ENCODE peak calls at places on chromosomes 16 and 17, in five cellular contexts. Q, J, W, O and V are unnamed samples.

GRCh38 chr16:10554569-10554968 is 25.8 kb downstream of the EMP2 start:
- DNase-seq in Q (no peak), J (no peak), W (no peak), O (no peak), V (no peak)

GRCh38 chr16:1351215-1351581 is 480 bp downstream of the TSR3 start:
- DNase-seq in Q (no peak), J (no peak), W (no peak), O (no peak), V (no peak)

GRCh38 chr17:72976971-72977767 is 115.3 kb downstream of the SLC39A11 start:
- DNase-seq in Q (peak), J (peak), W (peak), O (peak), V (peak)

GRCh38 chr16:69329369-69330285 is 761 bp downstream of the PDF start:
- DNase-seq in Q (peak), J (peak), W (no peak), O (no peak), V (peak)

GRCh38 chr16:69707920-69708683 is 18.3 kb downstream of the NQO1 start:
- DNase-seq in Q (no peak), J (no peak), W (no peak), O (no peak), V (no peak)

GRCh38 chr16:83806036-83806435 is 1.7 kb upstream of the HSBP1 start:
- DNase-seq in Q (no peak), J (no peak), W (no peak), O (no peak), V (no peak)

GRCh38 chr16:1165511-1165910 is 12.6 kb downstream of the CACNA1H start:
- DNase-seq in Q (no peak), J (no peak), W (no peak), O (no peak), V (no peak)

GRCh38 chr16:79217375-79218011 is 383.0 kb downstream of the MAF start:
- DNase-seq in Q (no peak), J (no peak), W (no peak), O (no peak), V (no peak)

GRCh38 chr17:10750210-10750609 is 20.4 kb upstream of the TMEM220 start:
- DNase-seq in Q (no peak), J (no peak), W (no peak), O (no peak), V (no peak)

GRCh38 chr17:41654908-41655607 is 30.7 kb upstream of the KRT17 start:
- DNase-seq in Q (no peak), J (no peak), W (no peak), O (no peak), V (no peak)

GRCh38 chr16:84532299-84532724 is 27.9 kb upstream of the MEAK7 start:
- DNase-seq in Q (no peak), J (peak), W (peak), O (peak), V (peak)

GRCh38 chr17:28701987-28702751 is 9.5 kb downstream of the PROCA1 start:
- DNase-seq in Q (no peak), J (no peak), W (no peak), O (no peak), V (no peak)

GRCh38 chr16:8623634-8624033 is 2.1 kb downstream of the METTL22 start:
- DNase-seq in Q (no peak), J (peak), W (no peak), O (peak), V (peak)

GRCh38 chr16:15986261-15986660 is 36.8 kb downstream of the ABCC1 start:
- DNase-seq in Q (no peak), J (no peak), W (no peak), O (no peak), V (no peak)

GRCh38 chr17:7834554-7834890 is 505 bp downstream of the KDM6B start:
- DNase-seq in Q (peak), J (peak), W (peak), O (no peak), V (no peak)

GRCh38 chr17:55540414-55541091 is 29.3 kb upstream of the SMIM36 start:
- DNase-seq in Q (no peak), J (peak), W (no peak), O (peak), V (peak)

GRCh38 chr16:1464196-1464893 is 10.5 kb downstream of the CLCN7 start:
- DNase-seq in Q (no peak), J (no peak), W (no peak), O (no peak), V (no peak)

DNA sequence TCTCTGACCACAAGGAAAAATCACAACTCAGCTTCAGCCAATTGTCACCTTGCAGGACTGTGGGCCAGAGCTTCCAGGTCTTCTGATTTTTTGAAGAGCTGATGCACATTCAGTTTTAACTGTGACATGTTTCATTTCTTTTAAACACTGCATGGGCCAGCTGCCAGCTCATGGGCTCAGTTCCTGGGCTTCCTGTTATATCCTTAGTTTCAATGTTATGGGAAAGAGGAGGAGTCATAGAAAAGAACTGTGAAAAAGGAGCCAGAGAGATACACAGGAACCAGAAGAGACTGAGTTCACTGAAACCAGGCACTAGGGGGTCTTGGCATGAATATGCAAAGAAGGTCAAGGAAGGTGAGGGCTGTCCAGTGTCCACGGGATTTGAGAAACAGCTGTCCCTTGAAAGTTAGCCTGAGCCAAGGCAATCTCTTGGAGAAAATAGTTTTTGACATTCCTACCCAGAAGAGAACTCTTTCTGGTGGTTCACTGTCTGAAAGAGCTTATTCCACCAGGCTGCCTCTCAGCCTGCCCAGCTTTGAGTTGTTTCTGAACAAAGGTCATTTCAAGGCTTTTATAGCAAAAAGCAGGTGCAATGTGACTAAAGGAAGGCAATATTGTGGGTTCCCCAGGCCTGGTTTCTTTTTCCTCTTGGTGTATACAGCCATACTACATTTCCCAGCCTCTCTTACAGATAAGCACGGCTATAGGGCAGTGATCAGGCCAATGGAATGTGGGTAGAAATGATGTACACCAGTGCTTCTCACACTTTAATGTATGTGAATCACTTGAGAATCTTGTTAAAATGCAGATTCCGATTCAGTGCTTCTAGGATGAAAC is 10.5 kb downstream of the PDILT start:
- DNase-seq in Q (peak), J (no peak), W (no peak), O (no peak), V (no peak)
- H3K4me3 ChIP-seq in Q (no peak), J (no peak), W (no peak), O (no peak), V (no peak)

DNA sequence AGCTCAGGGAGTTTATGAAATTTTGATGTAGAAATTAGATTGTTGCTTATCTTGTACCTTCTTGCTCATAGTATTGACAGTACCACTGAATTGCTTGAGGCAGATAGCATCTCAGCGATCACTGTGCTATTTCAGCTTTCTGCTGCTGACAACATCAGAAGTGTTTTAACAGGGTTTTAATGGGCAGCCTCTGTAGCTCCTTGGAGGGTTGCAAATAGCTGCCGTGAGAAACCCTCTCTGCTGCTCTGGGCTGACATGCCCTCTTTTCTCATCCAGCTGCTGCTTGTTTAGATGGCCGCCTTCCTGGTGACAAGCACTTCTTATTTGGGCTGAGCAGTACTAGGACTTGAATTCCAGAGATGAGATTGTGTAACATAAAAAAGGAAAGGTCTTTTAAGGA is 180.2 kb upstream of the TBX2 start:
- DNase-seq in Q (no peak), J (no peak), W (peak), O (peak), V (peak)
- H3K4me3 ChIP-seq in Q (no peak), J (no peak), W (no peak), O (no peak), V (no peak)

DNA sequence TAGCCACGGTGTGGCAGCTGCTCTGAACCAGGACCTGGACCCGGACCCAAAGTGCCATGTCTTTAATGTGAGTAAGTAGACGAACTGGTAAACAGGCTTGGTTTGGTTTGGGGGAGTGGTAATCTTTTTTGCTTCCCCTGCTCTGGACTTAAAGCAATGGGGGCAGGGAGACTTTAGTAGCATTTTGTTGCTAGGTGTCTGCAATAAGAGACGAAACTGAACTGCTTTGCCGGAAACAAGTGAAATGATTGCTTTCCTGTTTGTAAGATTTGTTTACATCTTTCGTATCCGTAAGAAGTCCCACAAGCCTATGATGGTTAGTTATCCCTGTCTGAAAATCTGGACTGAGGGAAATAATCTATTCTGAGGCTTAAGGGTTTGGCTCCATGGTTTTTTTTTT is 21.5 kb downstream of the PRCD start:
- DNase-seq in Q (no peak), J (no peak), W (no peak), O (no peak), V (no peak)
- H3K4me3 ChIP-seq in Q (no peak), J (no peak), W (no peak), O (peak), V (no peak)

GRCh38 chr17:48590603-48591161 is 641 bp upstream of the HOXB3 start:
- DNase-seq in Q (no peak), J (no peak), W (no peak), O (no peak), V (no peak)
- H3K4me3 ChIP-seq in Q (no peak), J (peak), W (no peak), O (no peak), V (no peak)

GRCh38 chr17:60231691-60232090 is 81.9 kb downstream of the CA4 start:
- DNase-seq in Q (no peak), J (peak), W (no peak), O (peak), V (peak)
- H3K4me3 ChIP-seq in Q (no peak), J (no peak), W (no peak), O (no peak), V (no peak)